ENCODE peak calls at places on chromosomes 3 and 15, in nine cellular contexts. W is AG10803, X is NCI-H1417 treated with DMSO at 0.1 percent for 48 hours, C is AG09319, N is foreskin fibroblast, D is hippocampal formation, I is HFFc6, K is A549, R is amygdala. P is an unnamed sample.

GRCh38 chr15:31974855-31975421 is 55.4 kb upstream of the CHRNA7 start:
- DNase-seq in C (no peak), R (no peak), N (no peak), K (peak), D (peak), W (peak), I (no peak), X (no peak), P (no peak)

GRCh38 chr3:39065197-39065596 is 13.4 kb downstream of the WDR48 start:
- DNase-seq in N (peak), X (no peak), R (no peak), K (peak), W (peak), D (peak), C (no peak), I (peak), P (no peak)

GRCh38 chr15:41734079-41734478 is 40.2 kb upstream of the MAPKBP1 start:
- DNase-seq in R (no peak), N (no peak), K (no peak), C (no peak), D (no peak), I (peak), W (peak), X (no peak), P (no peak)

GRCh38 chr3:134846943-134847342 is 51.9 kb downstream of the EPHB1 start:
- DNase-seq in I (peak), W (peak), N (peak), R (no peak), X (no peak), K (peak), C (peak), D (no peak), P (no peak)

GRCh38 chr3:4979401-4980228 is at the start of gene BHLHE40:
- DNase-seq in K (no peak), R (peak), D (no peak), W (no peak), I (no peak), X (no peak), N (no peak), C (no peak), P (no peak)

GRCh38 chr3:172249039-172249438 is 199.2 kb downstream of the GHSR start:
- DNase-seq in R (no peak), X (no peak), K (no peak), N (peak), C (no peak), I (peak), W (peak), D (no peak), P (no peak)

GRCh38 chr15:78082106-78082742 is 4.7 kb upstream of the TBC1D2B start:
- DNase-seq in D (no peak), N (no peak), C (no peak), R (no peak), X (no peak), W (no peak), I (no peak), K (no peak), P (no peak)

GRCh38 chr15:44033894-44034293 is 161.2 kb downstream of the FRMD5 start:
- DNase-seq in N (peak), C (no peak), R (no peak), W (peak), X (no peak), I (peak), K (peak), D (no peak), P (no peak)

GRCh38 chr3:86973440-86973839 is 17.5 kb downstream of the VGLL3 start:
- DNase-seq in C (no peak), W (peak), D (no peak), X (no peak), N (peak), R (no peak), K (peak), I (peak), P (no peak)

GRCh38 chr15:94231728-94232086 is 346 bp downstream of the MCTP2 start:
- DNase-seq in D (no peak), I (no peak), R (no peak), C (no peak), K (no peak), X (no peak), W (no peak), N (no peak), P (no peak)

GRCh38 chr3:23422511-23422851 is 219.4 kb downstream of the UBE2E2 start:
- DNase-seq in N (no peak), D (no peak), W (peak), R (no peak), K (no peak), C (no peak), I (no peak), X (no peak), P (no peak)

GRCh38 chr3:88235102-88235501 is 85.3 kb downstream of the C3orf38 start:
- DNase-seq in I (peak), C (no peak), N (no peak), D (no peak), K (no peak), R (no peak), X (no peak), W (no peak), P (no peak)

GRCh38 chr15:98609144-98609852 is 39.0 kb upstream of the IGF1R start:
- DNase-seq in C (no peak), K (no peak), I (peak), X (no peak), W (peak), N (peak), R (no peak), D (no peak), P (no peak)

GRCh38 chr15:99503411-99503810 is 62.4 kb upstream of the MEF2A start:
- DNase-seq in R (no peak), X (no peak), N (no peak), K (no peak), W (no peak), D (no peak), C (no peak), I (no peak), P (no peak)

GRCh38 chr3:43128458-43128857 is 22.6 kb upstream of the POMGNT2 start:
- DNase-seq in D (no peak), C (no peak), I (no peak), X (no peak), W (no peak), K (no peak), R (no peak), N (no peak), P (no peak)

GRCh38 chr3:64815691-64816225 is 128.0 kb upstream of the ADAMTS9 start:
- DNase-seq in N (no peak), X (no peak), K (no peak), D (peak), W (peak), C (no peak), I (no peak), R (no peak), P (no peak)

GRCh38 chr3:61829301-61830110 is 268.1 kb downstream of the PTPRG start:
- DNase-seq in R (no peak), X (no peak), C (no peak), D (no peak), W (no peak), K (no peak), N (no peak), I (no peak), P (no peak)

GRCh38 chr3:86961297-86961696 is 29.7 kb downstream of the VGLL3 start:
- DNase-seq in I (no peak), R (no peak), N (no peak), D (no peak), W (no peak), K (no peak), C (no peak), X (no peak), P (no peak)

GRCh38 chr3:183340222-183340621 is 87.2 kb downstream of the B3GNT5 start:
- DNase-seq in W (no peak), D (no peak), X (no peak), C (no peak), K (no peak), I (no peak), N (no peak), R (no peak), P (no peak)

GRCh38 chr15:69982037-69982436 is 115.7 kb downstream of the TLE3 start:
- DNase-seq in R (no peak), K (no peak), N (no peak), W (no peak), D (no peak), I (no peak), C (no peak), X (no peak), P (no peak)

GRCh38 chr15:58330836-58331561 is 100.8 kb upstream of the LIPC start:
- DNase-seq in R (no peak), K (no peak), X (no peak), N (peak), I (no peak), W (no peak), C (no peak), D (no peak), P (no peak)

GRCh38 chr15:38750816-38751215 is 186.2 kb upstream of the RASGRP1 start:
- DNase-seq in W (no peak), D (no peak), K (no peak), I (no peak), N (no peak), X (no peak), R (no peak), C (no peak), P (no peak)

GRCh38 chr15:85329561-85330421 is 50.6 kb upstream of the AKAP13 start:
- DNase-seq in D (no peak), W (peak), R (no peak), I (peak), N (peak), K (peak), C (no peak), X (no peak), P (no peak)

GRCh38 chr15:70770863-70771262 is 7.5 kb upstream of the UACA start:
- DNase-seq in C (no peak), I (no peak), N (no peak), W (no peak), D (no peak), X (no peak), R (no peak), K (no peak), P (no peak)

GRCh38 chr3:99419111-99419510 is 219.3 kb upstream of the COL8A1 start:
- DNase-seq in R (no peak), N (peak), W (peak), D (no peak), X (no peak), C (peak), I (peak), K (no peak), P (no peak)

GRCh38 chr3:8482960-8483665 is 18.5 kb upstream of the LMCD1 start:
- DNase-seq in D (peak), I (peak), K (peak), R (peak), X (no peak), C (peak), N (peak), W (peak), P (peak)

GRCh38 chr3:16467368-16467767 is 46.1 kb downstream of the RFTN1 start:
- DNase-seq in I (no peak), N (no peak), R (no peak), D (no peak), X (no peak), W (no peak), C (no peak), K (no peak), P (no peak)